ENCODE peak calls at places on chromosomes 16 and 17, in eight cellular contexts. Z, H, T, S, C, X, E and D are unnamed samples.

GRCh38 chr17:17363638-17364337 is 60.6 kb downstream of the NT5M start:
- DNase-seq in Z (no peak), H (no peak), T (no peak), S (no peak), C (no peak), X (peak; percentile 51), E (no peak), D (no peak)

GRCh38 chr16:22813223-22813945 is 578 bp upstream of the HS3ST2 start:
- DNase-seq in Z (no peak), H (no peak), T (no peak), S (peak; percentile 65), C (no peak), X (peak; percentile 58), E (no peak), D (no peak)

GRCh38 chr17:81396278-81396721 is 1.0 kb downstream of the BAHCC1 start:
- DNase-seq in Z (no peak), H (no peak), T (no peak), S (no peak), C (no peak), X (no peak), E (no peak), D (no peak)

GRCh38 chr17:12457493-12457892 is 208.2 kb upstream of the MYOCD start:
- DNase-seq in Z (no peak), H (no peak), T (no peak), S (no peak), C (no peak), X (no peak), E (no peak), D (no peak)

GRCh38 chr17:42657824-42658588 is 1.1 kb upstream of the TUBG2 start:
- DNase-seq in Z (no peak), H (no peak), T (no peak), S (no peak), C (no peak), X (no peak), E (no peak), D (no peak)

GRCh38 chr16:87540072-87540976 is 47.5 kb upstream of the ZCCHC14 start:
- DNase-seq in Z (no peak), H (no peak), T (no peak), S (no peak), C (no peak), X (no peak), E (peak; percentile 8), D (no peak)

GRCh38 chr16:84329849-84330684 is 35.4 kb downstream of the WFDC1 start:
- DNase-seq in Z (no peak), H (no peak), T (no peak), S (no peak), C (no peak), X (no peak), E (no peak), D (no peak)

GRCh38 chr17:44906010-44906646 is 6.9 kb upstream of the EFTUD2 start:
- DNase-seq in Z (no peak), H (peak; percentile 89), T (no peak), S (peak; percentile 81), C (no peak), X (no peak), E (no peak), D (no peak)

GRCh38 chr17:75011788-75012319 is 616 bp upstream of the MRPL58 start:
- DNase-seq in Z (no peak), H (no peak), T (no peak), S (no peak), C (no peak), X (no peak), E (peak; percentile 62), D (no peak)

GRCh38 chr16:2058901-2059300 is 11.1 kb downstream of the TSC2 start:
- DNase-seq in Z (no peak), H (no peak), T (no peak), S (no peak), C (no peak), X (no peak), E (no peak), D (no peak)

GRCh38 chr16:77191259-77191969 is 424 bp downstream of the MON1B start:
- DNase-seq in Z (peak; percentile 21), H (peak; percentile 47), T (no peak), S (peak; percentile 11), C (no peak), X (peak; percentile 62), E (no peak), D (no peak)